ENCODE peak calls at places on chromosomes 6 and 20, in eight cellular contexts. P is NCI-H1092 treated with DMSO at 0.1 percent for 48 hours; F is EL; G is cardiac fibroblast; Q is uterus; J is activated CD4-positive, alpha-beta T cell treated with anti-CD3 and anti-CD28 coated beads, Interleukin-2, amount 10 ng/mL, durations not matched to agents 7 days and 5 days; R is GM18507; M is fibroblast of villous mesenchyme. I is an unnamed sample.
A peak's percentile ranks its signal among the peaks of the same experiment; 100 is the strongest.

GRCh38 chr20:10521068-10521834 is 86.1 kb downstream of the SLX4IP start:
- DNase-seq in P (no peak), F (peak; percentile 85), G (peak; percentile 70), Q (no peak), J (no peak), R (no peak), M (peak; percentile 77), I (peak; percentile 49)

GRCh38 chr20:58991720-58992119 is 10.7 kb downstream of the NELFCD start:
- DNase-seq in P (no peak), F (no peak), G (no peak), Q (no peak), J (no peak), R (no peak), M (no peak), I (no peak)

GRCh38 chr6:108897371-108897770 is 49.1 kb downstream of the ARMC2 start:
- DNase-seq in P (no peak), F (peak; percentile 8), G (peak; percentile 65), Q (no peak), J (no peak), R (no peak), M (peak; percentile 25), I (no peak)

GRCh38 chr20:19688031-19688806 is 69.8 kb upstream of the RIN2 start:
- DNase-seq in P (peak; percentile 27), F (peak; percentile 94), G (peak; percentile 92), Q (peak; percentile 57), J (no peak), R (no peak), M (peak; percentile 83), I (peak; percentile 64)

GRCh38 chr6:90574610-90575009 is 12.3 kb downstream of the MAP3K7 start:
- DNase-seq in P (no peak), F (peak; percentile 15), G (peak; percentile 28), Q (no peak), J (no peak), R (no peak), M (peak; percentile 57), I (no peak)

GRCh38 chr6:3757241-3757641 is 5.7 kb upstream of the PXDC1 start:
- DNase-seq in P (no peak), F (no peak), G (no peak), Q (no peak), J (no peak), R (no peak), M (peak; percentile 55), I (no peak)

GRCh38 chr6:111580826-111581505 is 24.7 kb downstream of the TRAF3IP2 start:
- DNase-seq in P (peak; percentile 74), F (no peak), G (peak; percentile 51), Q (no peak), J (no peak), R (no peak), M (no peak), I (no peak)

GRCh38 chr20:22673467-22673866 is 89.1 kb upstream of the FOXA2 start:
- DNase-seq in P (no peak), F (no peak), G (no peak), Q (no peak), J (no peak), R (no peak), M (no peak), I (no peak)

GRCh38 chr6:31171931-31172882 is 1.7 kb upstream of the POU5F1 start:
- DNase-seq in P (no peak), F (no peak), G (no peak), Q (no peak), J (no peak), R (no peak), M (no peak), I (no peak)

GRCh38 chr6:46964716-46965519 is 43.2 kb upstream of the ADGRF5 start:
- DNase-seq in P (no peak), F (peak; percentile 10), G (peak; percentile 81), Q (no peak), J (no peak), R (no peak), M (no peak), I (peak; percentile 13)

GRCh38 chr6:69884231-69884630 is 17.9 kb downstream of the COL19A1 start:
- DNase-seq in P (no peak), F (no peak), G (no peak), Q (no peak), J (no peak), R (no peak), M (no peak), I (no peak)

GRCh38 chr6:37928217-37928616 is 108.7 kb downstream of the ZFAND3 start:
- DNase-seq in P (no peak), F (no peak), G (no peak), Q (no peak), J (no peak), R (no peak), M (no peak), I (no peak)

GRCh38 chr6:91081452-91082067 is 494.7 kb upstream of the MAP3K7 start:
- DNase-seq in P (peak; percentile 51), F (peak; percentile 12), G (peak; percentile 64), Q (no peak), J (peak; percentile 12), R (no peak), M (peak; percentile 53), I (no peak)

GRCh38 chr6:37566209-37566859 is 66.6 kb upstream of the CCDC167 start:
- DNase-seq in P (peak; percentile 77), F (peak; percentile 31), G (peak; percentile 40), Q (peak; percentile 32), J (peak; percentile 66), R (peak; percentile 72), M (peak; percentile 30), I (peak; percentile 42)

GRCh38 chr20:10376271-10377075 is 57.5 kb downstream of the MKKS start:
- DNase-seq in P (no peak), F (peak; percentile 81), G (no peak), Q (no peak), J (no peak), R (no peak), M (peak; percentile 42), I (peak; percentile 48)

GRCh38 chr6:5866547-5867051 is 140.1 kb downstream of the NRN1 start:
- DNase-seq in P (peak; percentile 10), F (peak; percentile 49), G (peak; percentile 8), Q (no peak), J (no peak), R (no peak), M (peak; percentile 10), I (peak; percentile 51)

GRCh38 chr20:50721881-50722281 is 9.5 kb upstream of the PARD6B start:
- DNase-seq in P (no peak), F (no peak), G (peak; percentile 18), Q (peak; percentile 63), J (no peak), R (no peak), M (no peak), I (no peak)

GRCh38 chr6:12232339-12232738 is 57.8 kb upstream of the EDN1 start:
- DNase-seq in P (no peak), F (peak; percentile 86), G (peak; percentile 60), Q (no peak), J (no peak), R (no peak), M (peak; percentile 55), I (no peak)

GRCh38 chr20:17995967-17996819 is 27.4 kb downstream of the MGME1 start:
- DNase-seq in P (peak; percentile 53), F (peak; percentile 67), G (peak; percentile 81), Q (peak; percentile 40), J (peak; percentile 63), R (no peak), M (peak; percentile 70), I (peak; percentile 9)

GRCh38 chr20:17641520-17641964 is 40.5 kb downstream of the RRBP1 start:
- DNase-seq in P (no peak), F (no peak), G (no peak), Q (no peak), J (no peak), R (no peak), M (no peak), I (no peak)

GRCh38 chr20:44014807-44015732 is 100.4 kb downstream of the TOX2 start:
- DNase-seq in P (no peak), F (no peak), G (peak; percentile 55), Q (no peak), J (no peak), R (no peak), M (peak; percentile 49), I (no peak)

GRCh38 chr20:19211661-19212523 is 550 bp upstream of the SLC24A3 start:
- DNase-seq in P (peak; percentile 81), F (peak; percentile 8), G (no peak), Q (peak; percentile 64), J (no peak), R (no peak), M (no peak), I (peak; percentile 16)

GRCh38 chr6:170048615-170049256 is 242.1 kb downstream of the DLL1 start:
- DNase-seq in P (no peak), F (peak; percentile 31), G (peak; percentile 20), Q (peak; percentile 30), J (no peak), R (no peak), M (peak; percentile 90), I (peak; percentile 81)

GRCh38 chr6:161498359-161498758 is 224.5 kb upstream of the AGPAT4 start:
- DNase-seq in P (peak; percentile 72), F (peak; percentile 31), G (peak; percentile 62), Q (no peak), J (no peak), R (no peak), M (peak; percentile 11), I (peak; percentile 52)

GRCh38 chr6:64505312-64505711 is 869.7 kb downstream of the PHF3 start:
- DNase-seq in P (no peak), F (no peak), G (no peak), Q (no peak), J (no peak), R (no peak), M (no peak), I (peak; percentile 4)

GRCh38 chr6:33815854-33816253 is 12.1 kb upstream of the MLN start:
- DNase-seq in P (peak; percentile 42), F (peak; percentile 25), G (peak; percentile 23), Q (no peak), J (peak; percentile 28), R (no peak), M (peak; percentile 13), I (peak; percentile 51)

GRCh38 chr6:142954844-142955243 is 9.9 kb upstream of the HIVEP2 start:
- DNase-seq in P (no peak), F (no peak), G (no peak), Q (no peak), J (no peak), R (no peak), M (no peak), I (no peak)

GRCh38 chr6:127592964-127593363 is 16.0 kb downstream of the C6orf58 start:
- DNase-seq in P (no peak), F (no peak), G (no peak), Q (no peak), J (no peak), R (no peak), M (no peak), I (no peak)

GRCh38 chr20:25173886-25174308 is 21.6 kb upstream of the ENTPD6 start:
- DNase-seq in P (no peak), F (no peak), G (no peak), Q (no peak), J (no peak), R (no peak), M (no peak), I (no peak)

GRCh38 chr20:46050885-46051284 is 21.9 kb downstream of the SLC12A5 start:
- DNase-seq in P (no peak), F (no peak), G (no peak), Q (no peak), J (no peak), R (no peak), M (no peak), I (no peak)